ENCODE peak calls at places on chromosomes 11 and 22, in seven cellular contexts. T is T-helper 9 cell; L is activated T-cell treated with anti-CD3 and anti-CD28 coated beads, Interleukin-2, amount 50 U/mL, for 48 hours; W is SJSA1; J is esophagus muscularis mucosa; Q is mucosa of gallbladder; D is bronchial epithelial cell. Z is an unnamed sample.

GRCh38 chr11:8384199-8384821 is 120.6 kb upstream of the LMO1 start:
- DNase-seq in T (no peak), D (peak), Q (peak), J (peak), L (no peak), W (no peak), Z (peak)

GRCh38 chr11:2732940-2733628 is 33.3 kb upstream of the KCNQ1OT1 start:
- DNase-seq in L (no peak), T (no peak), J (no peak), W (no peak), D (no peak), Q (no peak), Z (no peak)

GRCh38 chr11:57792870-57793269 is 31.3 kb downstream of the CTNND1 start:
- DNase-seq in Q (no peak), J (no peak), L (no peak), W (no peak), D (peak), T (no peak), Z (no peak)

GRCh38 chr11:19628018-19628417 is 84.6 kb upstream of the NAV2 start:
- DNase-seq in Q (peak), L (no peak), T (no peak), W (no peak), J (peak), D (peak), Z (peak)

GRCh38 chr22:23225724-23226496 is 45.6 kb downstream of the BCR start:
- DNase-seq in J (no peak), L (no peak), T (peak), W (peak), Q (no peak), D (peak), Z (peak)

GRCh38 chr11:85182437-85183109 is 444.6 kb downstream of the DLG2 start:
- DNase-seq in L (no peak), J (no peak), T (no peak), W (no peak), D (peak), Q (no peak), Z (no peak)

GRCh38 chr11:35135222-35135621 is 3.7 kb upstream of the CD44 start:
- DNase-seq in W (no peak), L (no peak), Q (no peak), T (no peak), D (no peak), J (no peak), Z (no peak)

GRCh38 chr22:37162221-37163095 is 12.7 kb upstream of the IL2RB start:
- DNase-seq in D (no peak), T (peak), J (no peak), Q (no peak), W (no peak), L (peak), Z (no peak)

GRCh38 chr11:116193321-116194114 is 579.3 kb downstream of the BUD13 start:
- DNase-seq in W (peak), T (no peak), D (peak), J (no peak), Q (peak), L (no peak), Z (peak)

GRCh38 chr11:66106786-66107599 is 36.9 kb downstream of the PACS1 start:
- DNase-seq in Q (no peak), W (no peak), T (no peak), J (no peak), L (peak), D (peak), Z (no peak)